ENCODE peak calls at places on chromosomes 4 and X, in six cellular contexts. One of them, this sample, is unnamed.

GRCh38 chrX:56784666-56785065 is 55.6 kb downstream of the NBDY start:
- DNase-seq in suprapubic skin: peak
- DNase-seq in endothelial cell of umbilical vein: no peak
- DNase-seq in transverse colon: no peak
- DNase-seq in Peyer's patch: peak
- DNase-seq in heart left ventricle: no peak
- DNase-seq in this sample: no peak

GRCh38 chr4:159047478-159048165 is 55.3 kb upstream of the RAPGEF2 start:
- DNase-seq in suprapubic skin: no peak
- DNase-seq in endothelial cell of umbilical vein: peak
- DNase-seq in transverse colon: no peak
- DNase-seq in Peyer's patch: no peak
- DNase-seq in heart left ventricle: no peak
- DNase-seq in this sample: no peak

GRCh38 chr4:12679217-12679616 is 804.9 kb downstream of the RAB28 start:
- DNase-seq in suprapubic skin: no peak
- DNase-seq in endothelial cell of umbilical vein: no peak
- DNase-seq in transverse colon: no peak
- DNase-seq in Peyer's patch: no peak
- DNase-seq in heart left ventricle: no peak
- DNase-seq in this sample: no peak

GRCh38 chr4:74501579-74501978 is 56.6 kb downstream of the AREG start:
- DNase-seq in suprapubic skin: no peak
- DNase-seq in endothelial cell of umbilical vein: peak
- DNase-seq in transverse colon: no peak
- DNase-seq in Peyer's patch: no peak
- DNase-seq in heart left ventricle: no peak
- DNase-seq in this sample: no peak

GRCh38 chr4:153488006-153488718 is 22.0 kb downstream of the TMEM131L start:
- DNase-seq in suprapubic skin: no peak
- DNase-seq in endothelial cell of umbilical vein: peak
- DNase-seq in transverse colon: peak
- DNase-seq in Peyer's patch: no peak
- DNase-seq in heart left ventricle: peak
- DNase-seq in this sample: no peak

GRCh38 chr4:8438743-8439142 is 1.8 kb downstream of the ACOX3 start:
- DNase-seq in suprapubic skin: no peak
- DNase-seq in endothelial cell of umbilical vein: peak
- DNase-seq in transverse colon: no peak
- DNase-seq in Peyer's patch: no peak
- DNase-seq in heart left ventricle: no peak
- DNase-seq in this sample: no peak

GRCh38 chr4:11456441-11456840 is 27.7 kb upstream of the HS3ST1 start:
- DNase-seq in suprapubic skin: no peak
- DNase-seq in endothelial cell of umbilical vein: no peak
- DNase-seq in transverse colon: no peak
- DNase-seq in Peyer's patch: no peak
- DNase-seq in heart left ventricle: no peak
- DNase-seq in this sample: no peak

GRCh38 chr4:145132521-145133098 is 34.5 kb downstream of the ABCE1 start:
- DNase-seq in suprapubic skin: no peak
- DNase-seq in endothelial cell of umbilical vein: peak
- DNase-seq in transverse colon: no peak
- DNase-seq in Peyer's patch: no peak
- DNase-seq in heart left ventricle: no peak
- DNase-seq in this sample: peak

GRCh38 chr4:25767877-25768475 is 94.8 kb downstream of the SEL1L3 start:
- DNase-seq in suprapubic skin: no peak
- DNase-seq in endothelial cell of umbilical vein: peak
- DNase-seq in transverse colon: peak
- DNase-seq in Peyer's patch: peak
- DNase-seq in heart left ventricle: peak
- DNase-seq in this sample: no peak

GRCh38 chrX:6667048-6667768 is 132.3 kb upstream of the VCX3A start:
- DNase-seq in suprapubic skin: no peak
- DNase-seq in endothelial cell of umbilical vein: no peak
- DNase-seq in transverse colon: no peak
- DNase-seq in Peyer's patch: no peak
- DNase-seq in heart left ventricle: no peak
- DNase-seq in this sample: no peak

GRCh38 chrX:30935985-30936384 is 46.9 kb upstream of the TAB3 start:
- DNase-seq in suprapubic skin: no peak
- DNase-seq in endothelial cell of umbilical vein: peak
- DNase-seq in transverse colon: peak
- DNase-seq in Peyer's patch: peak
- DNase-seq in heart left ventricle: no peak
- DNase-seq in this sample: no peak

GRCh38 chr4:158172558-158173258 is at the start of gene GASK1B:
- DNase-seq in suprapubic skin: no peak
- DNase-seq in endothelial cell of umbilical vein: peak
- DNase-seq in transverse colon: peak
- DNase-seq in Peyer's patch: peak
- DNase-seq in heart left ventricle: peak
- DNase-seq in this sample: no peak

GRCh38 chr4:86358176-86358701 is 1.6 kb downstream of the MAPK10 start:
- DNase-seq in suprapubic skin: no peak
- DNase-seq in endothelial cell of umbilical vein: no peak
- DNase-seq in transverse colon: no peak
- DNase-seq in Peyer's patch: no peak
- DNase-seq in heart left ventricle: no peak
- DNase-seq in this sample: no peak

GRCh38 chr4:119040711-119041185 is 94.9 kb upstream of the MYOZ2 start:
- DNase-seq in suprapubic skin: no peak
- DNase-seq in endothelial cell of umbilical vein: no peak
- DNase-seq in transverse colon: no peak
- DNase-seq in Peyer's patch: no peak
- DNase-seq in heart left ventricle: no peak
- DNase-seq in this sample: no peak

GRCh38 chrX:150683536-150684146 is 9.6 kb upstream of the MTMR1 start:
- DNase-seq in suprapubic skin: no peak
- DNase-seq in endothelial cell of umbilical vein: peak
- DNase-seq in transverse colon: no peak
- DNase-seq in Peyer's patch: no peak
- DNase-seq in heart left ventricle: no peak
- DNase-seq in this sample: no peak

GRCh38 chr4:87649980-87650379 is at the start of gene DMP1:
- DNase-seq in suprapubic skin: no peak
- DNase-seq in endothelial cell of umbilical vein: no peak
- DNase-seq in transverse colon: no peak
- DNase-seq in Peyer's patch: no peak
- DNase-seq in heart left ventricle: no peak
- DNase-seq in this sample: no peak

GRCh38 chr4:7371122-7371941 is 63.4 kb downstream of the PSAPL1 start:
- DNase-seq in suprapubic skin: no peak
- DNase-seq in endothelial cell of umbilical vein: no peak
- DNase-seq in transverse colon: no peak
- DNase-seq in Peyer's patch: no peak
- DNase-seq in heart left ventricle: no peak
- DNase-seq in this sample: no peak

GRCh38 chr4:66465111-66465510 is 794.8 kb upstream of the EPHA5 start:
- DNase-seq in suprapubic skin: no peak
- DNase-seq in endothelial cell of umbilical vein: no peak
- DNase-seq in transverse colon: no peak
- DNase-seq in Peyer's patch: no peak
- DNase-seq in heart left ventricle: no peak
- DNase-seq in this sample: no peak

GRCh38 chrX:115318139-115318538 is 28.6 kb downstream of the LUZP4 start:
- DNase-seq in suprapubic skin: no peak
- DNase-seq in endothelial cell of umbilical vein: no peak
- DNase-seq in transverse colon: no peak
- DNase-seq in Peyer's patch: no peak
- DNase-seq in heart left ventricle: no peak
- DNase-seq in this sample: no peak

GRCh38 chr4:2646386-2647149 is 109.6 kb downstream of the TNIP2 start:
- DNase-seq in suprapubic skin: peak
- DNase-seq in endothelial cell of umbilical vein: no peak
- DNase-seq in transverse colon: no peak
- DNase-seq in Peyer's patch: peak
- DNase-seq in heart left ventricle: no peak
- DNase-seq in this sample: no peak
- TF ChIP-seq POLR2A in suprapubic skin: no peak
- TF ChIP-seq POLR2A in endothelial cell of umbilical vein: no peak
- TF ChIP-seq POLR2A in transverse colon: no peak
- TF ChIP-seq POLR2A in Peyer's patch: no peak
- TF ChIP-seq POLR2A in heart left ventricle: no peak
- TF ChIP-seq POLR2A in this sample: no peak

DNA sequence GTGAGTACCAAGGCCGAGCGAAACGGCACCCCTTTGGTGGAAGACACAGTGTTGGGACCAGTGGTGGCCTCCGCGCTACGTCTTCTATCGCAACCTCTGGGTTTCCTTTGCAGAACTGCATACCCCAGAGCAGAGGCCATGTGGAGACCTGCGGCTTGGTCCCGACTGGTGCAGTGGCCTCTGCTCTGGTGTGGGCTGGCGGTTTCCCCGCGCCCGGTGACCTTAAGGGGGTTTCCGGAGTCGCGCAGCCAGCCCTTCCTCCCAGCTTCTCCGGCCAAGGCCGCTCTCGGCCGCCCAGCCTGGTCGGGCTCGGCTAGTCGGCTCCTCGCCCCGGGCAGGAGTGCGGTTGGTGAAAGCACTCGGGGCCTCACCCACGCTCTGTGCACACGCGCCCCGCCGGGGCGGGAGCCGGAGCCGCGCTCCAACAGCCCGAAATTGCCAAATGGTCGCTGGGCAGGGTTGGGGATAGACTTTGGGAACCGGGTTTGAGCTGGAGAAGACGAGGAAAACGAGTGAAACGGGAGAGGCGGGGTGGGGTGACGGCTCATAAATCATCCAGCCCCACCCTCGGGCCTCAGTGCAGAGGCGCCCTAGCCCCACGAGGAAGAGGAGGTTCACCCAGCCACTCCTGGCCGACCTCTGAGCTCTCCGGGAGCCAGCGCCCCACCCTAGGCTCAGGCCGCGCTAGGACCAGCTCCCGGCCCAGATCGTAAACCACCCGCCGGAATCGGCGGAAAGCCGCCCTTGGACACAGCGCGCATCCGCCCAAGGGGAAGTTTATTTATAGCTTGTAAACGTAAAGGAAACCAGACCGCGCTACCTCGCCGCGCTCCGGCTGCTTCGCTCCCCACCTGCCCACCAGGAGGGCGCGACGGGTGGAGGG is 84.7 kb downstream of the BCOR start:
- DNase-seq in suprapubic skin: peak
- DNase-seq in endothelial cell of umbilical vein: peak
- DNase-seq in transverse colon: peak
- DNase-seq in Peyer's patch: peak
- DNase-seq in heart left ventricle: peak
- DNase-seq in this sample: no peak
- TF ChIP-seq POLR2A in suprapubic skin: peak
- TF ChIP-seq POLR2A in endothelial cell of umbilical vein: no peak
- TF ChIP-seq POLR2A in transverse colon: peak
- TF ChIP-seq POLR2A in Peyer's patch: peak
- TF ChIP-seq POLR2A in heart left ventricle: no peak
- TF ChIP-seq POLR2A in this sample: no peak

GRCh38 chr4:2757426-2757825 is 1.3 kb upstream of the TNIP2 start:
- DNase-seq in suprapubic skin: no peak
- DNase-seq in endothelial cell of umbilical vein: no peak
- DNase-seq in transverse colon: no peak
- DNase-seq in Peyer's patch: no peak
- DNase-seq in heart left ventricle: no peak
- DNase-seq in this sample: no peak

GRCh38 chr4:2753444-2753843 is 2.7 kb downstream of the TNIP2 start:
- DNase-seq in suprapubic skin: no peak
- DNase-seq in endothelial cell of umbilical vein: no peak
- DNase-seq in transverse colon: no peak
- DNase-seq in Peyer's patch: no peak
- DNase-seq in heart left ventricle: no peak
- DNase-seq in this sample: no peak

GRCh38 chr4:2756691-2757350 is 685 bp upstream of the TNIP2 start:
- DNase-seq in suprapubic skin: no peak
- DNase-seq in endothelial cell of umbilical vein: no peak
- DNase-seq in transverse colon: no peak
- DNase-seq in Peyer's patch: no peak
- DNase-seq in heart left ventricle: no peak
- DNase-seq in this sample: no peak

GRCh38 chr4:2754848-2755820 is 1.0 kb downstream of the TNIP2 start:
- DNase-seq in suprapubic skin: no peak
- DNase-seq in endothelial cell of umbilical vein: no peak
- DNase-seq in transverse colon: no peak
- DNase-seq in Peyer's patch: no peak
- DNase-seq in heart left ventricle: no peak
- DNase-seq in this sample: no peak

GRCh38 chr4:2755821-2756690 is at the start of gene TNIP2:
- DNase-seq in suprapubic skin: peak
- DNase-seq in endothelial cell of umbilical vein: peak
- DNase-seq in transverse colon: peak
- DNase-seq in Peyer's patch: peak
- DNase-seq in heart left ventricle: peak
- DNase-seq in this sample: peak
- TF ChIP-seq POLR2A in suprapubic skin: peak
- TF ChIP-seq POLR2A in endothelial cell of umbilical vein: peak
- TF ChIP-seq POLR2A in transverse colon: peak
- TF ChIP-seq POLR2A in Peyer's patch: peak
- TF ChIP-seq POLR2A in heart left ventricle: peak
- TF ChIP-seq POLR2A in this sample: peak

GRCh38 chr4:16136321-16136720 is 52.5 kb upstream of the PROM1 start:
- DNase-seq in suprapubic skin: no peak
- DNase-seq in endothelial cell of umbilical vein: no peak
- DNase-seq in transverse colon: no peak
- DNase-seq in Peyer's patch: no peak
- DNase-seq in heart left ventricle: no peak
- DNase-seq in this sample: no peak

GRCh38 chr4:16142598-16143295 is 58.9 kb upstream of the PROM1 start:
- DNase-seq in suprapubic skin: no peak
- DNase-seq in endothelial cell of umbilical vein: no peak
- DNase-seq in transverse colon: peak
- DNase-seq in Peyer's patch: no peak
- DNase-seq in heart left ventricle: no peak
- DNase-seq in this sample: no peak

GRCh38 chr4:16139066-16139945 is 55.5 kb upstream of the PROM1 start:
- DNase-seq in suprapubic skin: no peak
- DNase-seq in endothelial cell of umbilical vein: no peak
- DNase-seq in transverse colon: peak
- DNase-seq in Peyer's patch: peak
- DNase-seq in heart left ventricle: no peak
- DNase-seq in this sample: no peak

GRCh38 chr4:16136771-16137170 is 52.9 kb upstream of the PROM1 start:
- DNase-seq in suprapubic skin: no peak
- DNase-seq in endothelial cell of umbilical vein: no peak
- DNase-seq in transverse colon: no peak
- DNase-seq in Peyer's patch: no peak
- DNase-seq in heart left ventricle: no peak
- DNase-seq in this sample: no peak

DNA sequence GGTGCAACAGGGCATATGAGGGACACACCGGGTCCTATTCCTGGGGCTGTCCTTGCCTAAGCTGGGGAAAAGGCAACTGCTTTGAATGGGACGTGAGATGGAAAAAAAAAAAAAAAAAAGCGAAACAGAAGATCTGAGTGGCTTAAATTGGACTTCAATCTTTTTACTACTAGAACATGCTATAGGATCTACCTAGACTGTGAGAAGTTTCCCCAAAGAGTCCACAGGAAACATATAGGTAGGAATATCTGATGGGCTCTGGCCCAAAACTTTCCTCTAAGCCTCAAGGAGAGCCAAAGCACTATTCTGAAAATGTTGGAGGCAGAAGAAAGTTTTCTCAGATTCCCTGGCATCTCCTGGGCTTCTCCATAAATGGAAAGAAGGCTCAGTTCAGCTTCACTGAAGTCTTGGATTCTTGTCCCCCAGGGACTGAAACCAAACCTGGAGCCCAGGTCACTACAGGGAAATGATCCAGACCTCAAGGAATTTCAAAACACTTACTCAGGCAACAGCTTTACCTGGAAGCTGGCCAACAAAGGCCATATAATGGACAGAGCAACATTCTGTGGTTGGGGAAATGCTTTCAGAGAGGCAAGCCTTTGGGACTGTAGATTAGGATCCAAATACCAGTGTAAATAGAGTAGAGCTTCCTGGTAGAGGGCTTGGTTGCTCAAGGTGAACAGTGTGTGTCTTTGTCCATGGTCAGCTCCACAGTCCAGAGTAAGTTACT is 56.9 kb upstream of the PROM1 start:
- DNase-seq in suprapubic skin: no peak
- DNase-seq in endothelial cell of umbilical vein: peak
- DNase-seq in transverse colon: peak
- DNase-seq in Peyer's patch: peak
- DNase-seq in heart left ventricle: no peak
- DNase-seq in this sample: no peak
- TF ChIP-seq POLR2A in suprapubic skin: no peak
- TF ChIP-seq POLR2A in endothelial cell of umbilical vein: no peak
- TF ChIP-seq POLR2A in transverse colon: no peak
- TF ChIP-seq POLR2A in Peyer's patch: no peak
- TF ChIP-seq POLR2A in heart left ventricle: no peak
- TF ChIP-seq POLR2A in this sample: no peak